ENCODE peak calls at places on chromosome X, in four cellular contexts. C is uterus, W is astrocyte of the cerebellum, V is fibroblast of lung. N is an unnamed sample.

GRCh38 chrX:68532828-68533227 is 34.0 kb downstream of the YIPF6 start:
- DNase-seq in C (no peak), V (no peak), W (no peak), N (no peak)

GRCh38 chrX:134738986-134739744 is 80.9 kb upstream of the PLAC1 start:
- DNase-seq in V (no peak), C (no peak), W (no peak), N (no peak)

GRCh38 chrX:318739-319578 is at the start of gene GTPBP6:
- DNase-seq in W (peak; percentile 100), C (peak; percentile 99), V (peak; percentile 99), N (peak; percentile 99)

GRCh38 chrX:134971926-134972325 is 18.9 kb upstream of the SMIM10 start:
- DNase-seq in C (no peak), V (peak; percentile 71), W (no peak), N (no peak)

GRCh38 chrX:64338296-64338695 is 57.0 kb downstream of the MTMR8 start:
- DNase-seq in C (no peak), V (no peak), W (no peak), N (no peak)

GRCh38 chrX:136214551-136214950 is 36.6 kb downstream of the MAP7D3 start:
- DNase-seq in W (peak; percentile 75), V (peak; percentile 89), C (no peak), N (peak; percentile 59)

GRCh38 chrX:103918584-103919335 is 43.7 kb upstream of the TMSB15B start:
- DNase-seq in W (no peak), C (peak; percentile 54), V (peak; percentile 77), N (no peak)

GRCh38 chrX:42708222-42708621 is 69.7 kb downstream of the PPP1R2C start:
- DNase-seq in C (no peak), V (peak; percentile 16), W (no peak), N (no peak)

GRCh38 chrX:96906741-96907140 is 23.0 kb downstream of the RPA4 start:
- DNase-seq in C (no peak), W (peak; percentile 18), V (peak; percentile 72), N (no peak)

GRCh38 chrX:110699109-110699508 is 96.5 kb downstream of the CHRDL1 start:
- DNase-seq in C (no peak), V (peak; percentile 40), W (no peak), N (no peak)

GRCh38 chrX:2696698-2697215 is 5.7 kb downstream of the CD99 start:
- DNase-seq in V (peak; percentile 91), W (no peak), C (no peak), N (no peak)

GRCh38 chrX:130705591-130705990 is 197.4 kb downstream of the ENOX2 start:
- DNase-seq in V (no peak), C (no peak), W (no peak), N (no peak)

GRCh38 chrX:21802054-21802660 is 37.3 kb upstream of the MBTPS2 start:
- DNase-seq in C (no peak), W (no peak), V (no peak), N (no peak)

GRCh38 chrX:116194649-116195048 is 24.1 kb downstream of the AGTR2 start:
- DNase-seq in W (no peak), C (no peak), V (no peak), N (no peak)

GRCh38 chrX:116198235-116198634 is 27.7 kb downstream of the AGTR2 start:
- DNase-seq in W (no peak), V (no peak), C (no peak), N (no peak)

GRCh38 chrX:116198810-116199209 is 28.3 kb downstream of the AGTR2 start:
- DNase-seq in W (no peak), V (no peak), C (no peak), N (no peak)
- TF ChIP-seq CTCF in W (no peak), V (no peak), C (no peak), N (peak; percentile 34)

DNA sequence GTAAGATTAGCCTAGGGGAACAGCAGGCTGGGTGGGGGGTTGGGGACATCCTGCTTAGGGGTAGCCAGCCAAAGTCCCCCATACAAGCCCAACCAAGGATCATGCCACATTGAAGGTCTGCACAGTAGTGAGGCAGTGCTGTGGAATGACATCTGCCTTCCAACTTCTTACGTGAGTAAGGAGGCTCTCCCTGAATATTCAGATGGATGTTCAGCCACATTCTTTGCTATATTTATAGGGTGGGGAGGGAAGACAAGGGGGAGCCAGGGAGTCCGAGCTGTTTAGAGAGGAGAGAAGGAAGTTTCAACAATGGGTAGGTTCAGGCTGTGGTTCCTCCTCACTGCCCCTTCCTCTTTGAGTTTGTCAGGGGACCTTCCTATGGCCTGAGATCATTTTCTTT is 29.7 kb downstream of the MSN start:
- DNase-seq in C (no peak), W (no peak), V (peak; percentile 85), N (no peak)
- H3K4me3 ChIP-seq in C (no peak overlapping the region), W (no peak overlapping the region), V (no peak overlapping the region), N (no peak overlapping the region)

GRCh38 chrX:32408389-32408788 is 803.0 kb downstream of the DMD start:
- DNase-seq in W (no peak), C (no peak), V (no peak), N (no peak)
- TF ChIP-seq CTCF in W (no peak), C (no peak), V (no peak), N (no peak)

GRCh38 chrX:48833531-48834138 is 1.8 kb downstream of the PCSK1N start:
- DNase-seq in C (no peak), V (no peak), W (no peak), N (no peak)

GRCh38 chrX:48831136-48831908 is 4.1 kb downstream of the PCSK1N start:
- DNase-seq in W (no peak), C (no peak), V (no peak), N (no peak)

GRCh38 chrX:48834383-48834709 is 1.1 kb downstream of the PCSK1N start:
- DNase-seq in C (no peak), V (no peak), W (no peak), N (no peak)

GRCh38 chrX:48831909-48832291 is 3.5 kb downstream of the PCSK1N start:
- DNase-seq in C (no peak), V (no peak), W (no peak), N (no peak)

DNA sequence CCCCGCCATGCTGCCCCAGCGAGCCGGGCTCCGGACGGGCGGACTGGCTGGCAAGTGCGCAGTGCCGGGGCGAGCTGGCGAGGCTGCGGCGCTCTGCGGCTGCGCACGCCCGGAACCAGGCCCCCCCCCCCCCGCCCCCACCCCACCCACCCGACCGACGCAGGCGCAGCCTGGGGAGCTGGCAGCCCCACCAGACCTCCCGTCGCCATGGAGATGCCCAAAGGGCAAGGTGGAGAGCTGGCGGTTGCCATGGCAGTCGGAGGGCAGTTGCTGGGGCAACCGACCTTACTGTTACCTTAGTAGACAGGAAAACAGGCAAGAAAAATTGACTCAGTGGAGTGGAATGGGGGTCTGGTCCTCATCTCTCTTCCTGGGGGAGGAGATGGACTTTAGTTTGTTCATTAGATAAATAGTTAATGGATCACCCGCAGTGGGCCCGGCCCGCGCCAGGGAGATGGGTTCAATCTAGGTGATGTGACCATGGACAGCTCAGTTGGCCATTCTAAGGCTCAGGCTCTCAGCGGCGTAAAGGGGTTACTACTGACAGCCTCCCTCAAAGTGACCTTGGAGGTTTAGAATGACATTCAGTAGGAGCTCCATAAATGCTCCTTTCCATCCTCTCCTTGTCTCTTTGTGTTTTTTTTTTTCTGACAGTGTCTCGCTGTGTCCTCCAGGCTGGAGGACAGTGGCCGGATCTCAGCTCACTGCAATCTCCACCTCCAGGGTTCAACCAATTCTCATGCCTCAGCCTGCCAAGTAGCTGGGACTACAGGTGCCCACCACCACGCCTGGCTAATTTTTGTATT is at the start of gene PCSK1N:
- DNase-seq in V (peak; percentile 18), C (no peak), W (no peak), N (no peak)
- H3K4me3 ChIP-seq in V (no peak within 1 kb of the TSS), C (peak within 1 kb of the TSS; percentile 11), W (peak within 1 kb of the TSS; percentile 39), N (no peak within 1 kb of the TSS)

DNA sequence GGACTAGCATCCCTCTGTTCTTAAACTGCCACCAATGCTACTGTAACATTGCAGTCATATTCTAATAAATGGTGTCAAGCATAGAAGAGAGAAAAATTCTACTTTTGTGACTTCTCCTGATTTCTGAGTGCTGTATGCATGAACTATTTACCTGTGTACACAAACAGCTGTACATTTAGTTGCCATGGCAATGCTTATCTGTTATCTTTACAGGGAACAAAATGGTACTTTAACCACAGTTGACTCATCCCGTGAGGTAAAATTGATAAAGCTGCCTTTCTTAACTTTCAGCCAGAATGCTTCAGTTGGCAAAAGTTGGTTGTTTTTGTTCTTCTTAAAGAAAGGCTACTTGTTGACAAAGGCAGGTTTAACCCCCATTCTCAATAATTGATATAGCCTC is 587.5 kb upstream of the MAGEB2 start:
- DNase-seq in V (peak; percentile 23), C (no peak), W (no peak), N (no peak)
- TF ChIP-seq CTCF in V (no peak), C (no peak), W (no peak), N (no peak)

DNA sequence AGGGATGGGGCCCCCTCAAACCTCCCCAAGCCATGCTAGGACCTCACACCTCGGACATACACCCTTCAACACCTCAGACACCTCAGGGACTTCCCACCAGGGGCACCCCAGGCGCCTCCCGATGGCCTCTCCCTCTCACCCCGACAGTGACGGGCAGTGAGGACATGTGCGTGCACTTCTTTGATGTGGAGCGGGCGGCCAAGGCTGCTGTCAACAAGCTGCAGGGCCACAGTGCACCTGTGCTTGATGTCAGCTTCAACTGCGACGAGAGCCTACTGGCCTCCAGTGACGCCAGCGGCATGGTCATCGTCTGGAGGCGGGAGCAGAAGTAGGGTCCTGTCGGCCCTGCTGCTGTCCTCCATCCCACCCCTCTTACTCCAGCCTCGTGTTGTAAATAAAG is 7.4 kb downstream of the WDR13 start:
- DNase-seq in C (no peak), W (no peak), V (no peak), N (no peak)
- H3K4me3 ChIP-seq in C (no peak overlapping the region), W (no peak overlapping the region), V (no peak overlapping the region), N (no peak overlapping the region)

GRCh38 chrX:138057883-138058282 is 492.0 kb downstream of the ZIC3 start:
- DNase-seq in W (no peak), C (no peak), V (no peak), N (no peak)

GRCh38 chrX:138058931-138059330 is 493.0 kb downstream of the ZIC3 start:
- DNase-seq in C (no peak), V (no peak), W (no peak), N (no peak)
- TF ChIP-seq CTCF in C (no peak), V (no peak), W (no peak), N (no peak)

GRCh38 chrX:139828037-139828436 is 104.8 kb downstream of the ATP11C start:
- DNase-seq in V (no peak), C (no peak), W (no peak), N (no peak)

GRCh38 chrX:139825618-139826017 is 107.2 kb downstream of the ATP11C start:
- DNase-seq in V (no peak), C (no peak), W (no peak), N (no peak)

GRCh38 chrX:139828830-139829229 is 104.0 kb downstream of the ATP11C start:
- DNase-seq in C (no peak), V (no peak), W (no peak), N (no peak)

GRCh38 chrX:139823806-139824205 is 109.0 kb downstream of the ATP11C start:
- DNase-seq in V (peak; percentile 41), W (no peak), C (no peak), N (no peak)

GRCh38 chrX:139826065-139827044 is 106.5 kb downstream of the ATP11C start:
- DNase-seq in V (peak; percentile 86), W (peak; percentile 43), C (no peak), N (peak; percentile 47)
- H3K4me3 ChIP-seq in V (no peak overlapping the region), W (no peak overlapping the region), C (no peak overlapping the region), N (no peak overlapping the region)

GRCh38 chrX:70762285-70762684 is 146.2 kb downstream of the TEX11 start:
- DNase-seq in V (no peak), W (no peak), C (no peak), N (no peak)
- TF ChIP-seq CTCF in V (no peak), W (no peak), C (no peak), N (no peak)